ENCODE peak calls at places on chromosomes 5 and 9, in seven cellular contexts. E is testis, A is breast epithelium, L is esophagus squamous epithelium, T is heart left ventricle, X is osteoblast, N is mammary epithelial cell. D is an unnamed sample. For H3K4me1, the result is how much of the 10 kb centered on the place peaks cover.

GRCh38 chr5:141039517-141039916 is 11.7 kb upstream of the PCDHB1 start:
- DNase-seq in E (peak), A (no peak), L (no peak), T (no peak), X (peak), N (peak), D (no peak)

GRCh38 chr9:87540444-87541105 is 42.9 kb downstream of the DAPK1 start:
- DNase-seq in E (no peak), A (no peak), L (no peak), T (no peak), X (no peak), N (no peak), D (no peak)

GRCh38 chr9:27414215-27414731 is 109.8 kb upstream of the IFNK start:
- DNase-seq in E (peak), A (no peak), L (no peak), T (peak), X (no peak), N (no peak), D (peak)

GRCh38 chr5:132748522-132749000 is 1.3 kb downstream of the CCNI2 start:
- DNase-seq in E (no peak), A (no peak), L (no peak), T (no peak), X (no peak), N (peak), D (no peak)

GRCh38 chr9:29966247-29966646 is 2393.0 kb upstream of the C9orf72 start:
- DNase-seq in E (no peak), A (no peak), L (no peak), T (no peak), X (no peak), N (peak), D (no peak)

GRCh38 chr9:120735009-120735408 is 20.7 kb upstream of the MEGF9 start:
- DNase-seq in E (no peak), A (no peak), L (no peak), T (no peak), X (no peak), N (no peak), D (no peak)

GRCh38 chr5:137808503-137809135 is 54.5 kb upstream of the HNRNPA0 start:
- DNase-seq in E (no peak), A (no peak), L (no peak), T (no peak), X (peak), N (no peak), D (peak)

GRCh38 chr5:169440107-169440701 is 139.3 kb upstream of the SLIT3 start:
- DNase-seq in E (no peak), A (no peak), L (no peak), T (no peak), X (no peak), N (no peak), D (no peak)

GRCh38 chr5:177371120-177371537 is 13.1 kb upstream of the SLC34A1 start:
- DNase-seq in E (no peak), A (no peak), L (no peak), T (no peak), X (peak), N (no peak), D (no peak)

GRCh38 chr5:17785774-17786173 is 151.5 kb downstream of the TAF11L14 start:
- DNase-seq in E (no peak), A (no peak), L (no peak), T (no peak), X (no peak), N (no peak), D (no peak)

GRCh38 chr5:88653471-88653870 is 229.5 kb downstream of the MEF2C start:
- DNase-seq in E (no peak), A (no peak), L (no peak), T (no peak), X (no peak), N (no peak), D (no peak)

GRCh38 chr5:88658005-88658404 is 225.0 kb downstream of the MEF2C start:
- DNase-seq in E (no peak), A (no peak), L (no peak), T (no peak), X (no peak), N (no peak), D (no peak)

GRCh38 chr5:88659529-88660325 is 223.3 kb downstream of the MEF2C start:
- DNase-seq in E (peak), A (no peak), L (no peak), T (no peak), X (no peak), N (no peak), D (no peak)

GRCh38 chr5:88657166-88657565 is 225.8 kb downstream of the MEF2C start:
- DNase-seq in E (no peak), A (no peak), L (no peak), T (no peak), X (no peak), N (no peak), D (no peak)

DNA sequence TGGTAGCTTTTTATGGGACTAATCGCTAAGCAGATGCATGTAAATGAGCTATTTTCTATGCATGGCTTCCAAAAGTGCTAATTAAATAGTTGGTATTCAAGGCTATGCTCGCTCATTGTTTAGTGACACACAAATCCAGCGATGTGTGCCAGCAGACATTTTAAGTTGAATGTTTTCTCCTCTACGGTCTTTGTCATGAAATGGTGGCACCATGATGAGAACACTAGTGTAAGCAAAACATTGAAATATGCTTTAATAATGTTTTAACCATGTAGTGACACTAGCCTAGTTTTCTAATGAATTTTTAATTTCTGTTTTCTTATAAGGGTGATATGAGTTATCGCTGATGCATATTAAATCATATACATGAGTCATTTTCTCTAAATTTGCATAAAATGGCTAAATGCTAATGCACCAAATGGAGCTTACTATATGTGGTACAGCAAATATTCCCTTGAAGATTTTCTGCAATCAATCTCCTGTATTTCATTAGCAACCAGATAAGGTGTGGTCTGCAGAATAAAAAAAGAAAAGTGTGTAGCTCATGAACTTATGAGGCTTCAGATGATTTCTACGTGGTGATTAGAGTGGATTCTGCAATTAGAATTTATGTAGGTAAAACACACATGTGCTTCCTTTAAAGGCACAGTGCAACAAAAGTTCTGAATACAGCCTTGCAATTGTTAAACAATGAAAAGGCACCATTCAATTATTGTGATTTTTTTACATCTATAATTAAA is 226.6 kb downstream of the MEF2C start:
- DNase-seq in E (no peak), A (no peak), L (no peak), T (no peak), X (no peak), N (no peak), D (no peak)
- H3K4me3 ChIP-seq in E (no peak), A (no peak), L (no peak), T (no peak), X (no peak), N (no peak), D (no peak)

GRCh38 chr5:136763548-136763947 is 398.2 kb upstream of the TRPC7 start:
- DNase-seq in E (no peak), A (no peak), L (no peak), T (no peak), X (no peak), N (no peak), D (no peak)
- H3K4me1 ChIP-seq in E (under half), A (under half), L (under half), T (under half), X (under half), N (under half), D (under half)

GRCh38 chr9:36163049-36163839 is 5.9 kb upstream of the CCIN start:
- DNase-seq in E (peak), A (no peak), L (no peak), T (peak), X (peak), N (no peak), D (peak)
- H3K27ac ChIP-seq in E (peak), A (peak), L (peak), T (peak), X (peak), N (no peak), D (peak)

GRCh38 chr9:19493174-19493811 is 84.5 kb downstream of the ACER2 start:
- DNase-seq in E (peak), A (peak), L (no peak), T (peak), X (peak), N (peak), D (peak)
- H3K4me3 ChIP-seq in E (no peak), A (peak), L (no peak), T (peak), X (peak), N (peak), D (peak)

DNA sequence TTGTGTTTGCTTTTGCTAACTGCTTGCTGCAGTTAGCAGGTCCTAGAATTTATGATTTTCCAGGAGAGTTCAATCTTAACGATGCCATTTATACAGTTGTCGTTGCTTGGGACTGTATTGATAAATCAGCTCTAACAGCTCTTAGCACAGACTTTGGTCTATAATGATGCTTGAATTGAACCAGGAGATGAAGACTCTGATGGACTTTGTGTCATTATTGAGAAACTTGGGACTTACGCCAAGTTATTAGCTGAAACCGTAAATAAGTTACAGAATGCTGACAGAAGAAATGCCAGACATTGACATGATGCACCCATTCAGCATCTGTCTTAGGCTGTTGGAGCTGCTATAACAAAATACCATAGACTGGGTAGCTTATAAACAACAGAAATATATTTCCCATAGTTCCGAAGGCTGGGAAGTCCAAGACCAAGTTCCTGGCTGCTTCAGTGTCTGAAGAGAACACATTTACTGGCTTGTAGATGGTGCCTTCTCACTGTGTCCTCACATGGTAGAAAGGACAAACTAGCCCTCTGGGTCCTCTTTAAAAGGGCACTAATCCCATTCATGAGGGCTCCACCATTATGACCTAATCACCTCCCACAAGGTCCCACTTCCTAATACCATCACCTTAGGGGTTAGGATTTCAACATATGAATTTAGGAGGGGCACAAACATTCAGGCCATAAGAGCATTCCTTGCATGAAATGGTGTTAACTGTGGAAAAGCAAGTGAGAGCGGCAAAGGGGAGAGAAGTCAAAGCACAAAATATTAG is 17.6 kb downstream of the GLRX start:
- DNase-seq in E (no peak), A (no peak), L (no peak), T (no peak), X (no peak), N (no peak), D (no peak)
- H3K4me1 ChIP-seq in E (under half), A (under half), L (under half), T (under half), X (under half), N (under half), D (under half)

GRCh38 chr5:122907238-122907637 is 61.8 kb downstream of the SNX24 start:
- DNase-seq in E (no peak), A (no peak), L (no peak), T (no peak), X (peak), N (peak), D (no peak)
- H3K27ac ChIP-seq in E (no peak), A (no peak), L (no peak), T (no peak), X (peak), N (peak), D (no peak)

DNA sequence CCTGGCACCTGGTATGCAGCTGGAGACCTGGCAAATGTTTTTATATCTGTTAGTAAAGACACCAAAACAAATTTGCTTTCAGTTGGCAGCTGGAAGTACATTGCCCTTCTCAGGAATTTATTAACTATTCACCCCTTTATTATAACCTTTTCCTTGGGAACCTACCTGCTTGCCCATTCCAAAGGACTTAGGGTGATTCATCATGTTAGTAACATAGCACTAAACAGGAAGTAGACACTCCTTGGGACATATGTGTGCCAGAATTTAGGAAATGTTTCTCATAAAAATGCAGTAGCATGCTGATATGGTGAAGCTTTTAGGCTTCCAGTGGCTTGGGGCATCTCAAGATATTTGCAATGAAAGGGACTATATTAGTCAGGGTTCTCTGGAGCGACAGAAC is 184.2 kb downstream of the DMAC1 start:
- DNase-seq in E (no peak), A (no peak), L (no peak), T (no peak), X (no peak), N (no peak), D (no peak)
- H3K4me3 ChIP-seq in E (no peak), A (no peak), L (no peak), T (no peak), X (no peak), N (no peak), D (no peak)

GRCh38 chr5:133933670-133934295 is 34.6 kb downstream of the C5orf15 start:
- DNase-seq in E (no peak), A (no peak), L (no peak), T (no peak), X (no peak), N (no peak), D (no peak)
- H3K4me1 ChIP-seq in E (under half), A (under half), L (under half), T (under half), X (under half), N (under half), D (under half)